ENCODE peak calls at places on chromosomes 4 and X, in five cellular contexts. W, T, E, I and Z are unnamed samples. For H3K27me3, the result is how much of the 10 kb centered on the place peaks cover.

GRCh38 chr4:95124906-95125504 is 367.2 kb downstream of the BMPR1B start:
- DNase-seq in W (no peak), T (peak), E (peak), I (no peak), Z (peak)

GRCh38 chr4:7788193-7788592 is 151.5 kb downstream of the AFAP1 start:
- DNase-seq in T (no peak), E (no peak), W (no peak), I (no peak), Z (no peak)

GRCh38 chrX:75746891-75747639 is 38.0 kb downstream of the MAGEE2 start:
- DNase-seq in W (peak), E (peak), T (peak), I (peak), Z (peak)

GRCh38 chr4:133146574-133147198 is 2.4 kb upstream of the PCDH10 start:
- DNase-seq in W (peak), E (peak), I (no peak), T (peak), Z (peak)

GRCh38 chr4:161799687-161800086 is 364.1 kb downstream of the FSTL5 start:
- DNase-seq in E (no peak), W (no peak), T (no peak), I (no peak), Z (no peak)

GRCh38 chr4:155614111-155614762 is 52.4 kb upstream of the GUCY1A1 start:
- DNase-seq in T (no peak), I (no peak), E (no peak), W (no peak), Z (no peak)

GRCh38 chr4:47442980-47443379 is 20.5 kb downstream of the COMMD8 start:
- DNase-seq in W (no peak), E (no peak), I (no peak), T (no peak), Z (no peak)

GRCh38 chrX:139724626-139725025 is 16.7 kb upstream of the MCF2 start:
- DNase-seq in I (no peak), E (no peak), T (no peak), W (no peak), Z (no peak)

GRCh38 chr4:138035781-138036258 is 206.3 kb downstream of the SLC7A11 start:
- DNase-seq in W (no peak), I (no peak), T (peak), E (no peak), Z (peak)

GRCh38 chr4:178240891-178241290 is 798.7 kb upstream of the AGA start:
- DNase-seq in E (no peak), T (no peak), W (no peak), I (no peak), Z (no peak)
- H3K27me3 ChIP-seq in E (under half), T (under half), W (under half), I (under half), Z (under half)

DNA sequence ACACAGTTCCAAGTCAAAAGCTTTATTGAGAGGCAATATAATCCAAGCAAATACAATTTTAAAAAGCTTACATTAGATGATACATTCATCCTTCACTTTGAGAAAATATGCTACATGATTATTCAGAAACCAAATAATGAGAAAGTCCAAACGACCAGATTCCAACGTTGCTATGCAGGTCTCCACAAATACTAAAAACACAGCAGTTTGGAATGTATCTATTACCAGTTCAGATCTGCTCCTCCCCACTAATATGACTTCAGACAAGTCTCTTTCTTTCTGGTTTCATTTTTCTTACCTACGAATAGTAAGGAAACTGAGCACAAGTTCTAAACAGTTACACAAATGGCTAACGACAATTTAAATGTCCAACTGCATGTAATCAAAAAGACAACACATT is 9.5 kb downstream of the NAF1 start:
- DNase-seq in T (no peak), W (no peak), E (no peak), I (no peak), Z (no peak)
- H3K4me3 ChIP-seq in T (no peak), W (no peak), E (no peak), I (no peak), Z (no peak)

GRCh38 chrX:11667286-11667685 is 1.6 kb upstream of the ARHGAP6 start:
- DNase-seq in T (no peak), W (no peak), I (no peak), E (no peak), Z (no peak)

GRCh38 chrX:11664211-11664888 is 1.4 kb downstream of the ARHGAP6 start:
- DNase-seq in E (peak), T (no peak), I (no peak), W (peak), Z (peak)

GRCh38 chrX:11663875-11664210 is 1.9 kb downstream of the ARHGAP6 start:
- DNase-seq in W (no peak), I (no peak), T (no peak), E (no peak), Z (peak)

GRCh38 chrX:11666180-11666579 is 460 bp upstream of the ARHGAP6 start:
- DNase-seq in W (peak), I (no peak), T (no peak), E (peak), Z (peak)

DNA sequence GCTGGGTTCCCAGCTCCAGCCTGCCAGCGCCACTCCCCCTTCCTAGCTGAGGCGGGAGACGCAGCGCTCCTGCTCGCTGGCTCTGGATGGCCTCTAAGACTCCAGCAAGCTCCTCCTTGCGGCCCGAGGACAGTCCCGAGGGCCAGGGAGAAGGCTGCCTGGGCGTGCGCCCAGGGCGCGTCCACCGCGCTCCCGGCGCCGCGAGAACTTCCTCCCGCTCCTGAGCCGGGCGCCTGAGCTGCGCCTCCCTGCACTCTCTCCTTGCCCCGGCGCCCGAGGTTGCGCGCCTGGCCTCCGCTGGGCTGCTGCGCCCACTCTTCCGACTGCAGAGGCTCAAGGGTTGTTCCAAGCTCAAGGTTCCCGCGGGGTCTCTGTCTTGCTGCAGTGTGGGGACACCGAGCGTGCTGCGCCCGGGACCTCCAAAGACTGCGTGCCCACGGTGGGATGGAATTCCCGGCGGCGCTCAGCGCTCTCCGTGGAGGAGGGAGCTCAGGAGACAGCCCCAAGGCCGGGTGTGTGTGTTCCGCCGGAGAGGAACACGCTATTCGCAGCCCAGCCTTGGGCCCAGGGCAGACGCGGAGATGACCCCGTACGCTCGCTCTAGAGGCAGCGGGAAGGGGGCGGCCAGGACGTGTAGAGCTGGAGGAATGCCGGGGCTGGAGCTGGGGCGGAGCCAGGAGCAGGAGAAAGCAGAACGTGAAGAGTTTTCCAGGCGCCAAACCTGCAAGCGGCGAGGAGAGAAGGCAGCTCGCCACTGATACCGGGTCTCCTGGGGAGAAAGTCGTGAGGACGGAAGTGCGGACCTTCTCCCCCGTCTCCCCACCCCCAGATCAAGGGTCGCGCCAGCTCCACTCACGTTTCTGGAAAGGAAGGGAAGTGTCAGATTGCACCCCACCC is at the start of gene ARHGAP6:
- DNase-seq in T (peak), I (no peak), E (peak), W (peak), Z (peak)
- H3K27me3 ChIP-seq in T (under half), I (under half), E (under half), W (under half), Z (half or more)

GRCh38 chr4:8856835-8857590 is 14.6 kb downstream of the HMX1 start:
- DNase-seq in W (no peak), I (no peak), E (no peak), T (no peak), Z (peak)
- H3K4me3 ChIP-seq in W (no peak), I (no peak), E (peak), T (peak), Z (no peak)

GRCh38 chr4:1796486-1797204 is 3.6 kb downstream of the FGFR3 start:
- DNase-seq in E (no peak), I (no peak), W (no peak), T (no peak), Z (no peak)
- H3K27me3 ChIP-seq in E (under half), I (under half), W (under half), T (under half), Z (under half)

GRCh38 chrX:72080800-72081199 is 50.9 kb downstream of the RTL5 start:
- DNase-seq in E (no peak), W (no peak), I (no peak), T (no peak), Z (no peak)

GRCh38 chrX:72080150-72080549 is 51.6 kb downstream of the RTL5 start:
- DNase-seq in E (no peak), W (no peak), I (no peak), T (no peak), Z (peak)

GRCh38 chrX:72083291-72083690 is 48.4 kb downstream of the RTL5 start:
- DNase-seq in T (no peak), I (no peak), E (no peak), W (no peak), Z (no peak)

GRCh38 chrX:72079607-72080006 is 52.1 kb downstream of the RTL5 start:
- DNase-seq in E (peak), T (no peak), I (no peak), W (no peak), Z (peak)

DNA sequence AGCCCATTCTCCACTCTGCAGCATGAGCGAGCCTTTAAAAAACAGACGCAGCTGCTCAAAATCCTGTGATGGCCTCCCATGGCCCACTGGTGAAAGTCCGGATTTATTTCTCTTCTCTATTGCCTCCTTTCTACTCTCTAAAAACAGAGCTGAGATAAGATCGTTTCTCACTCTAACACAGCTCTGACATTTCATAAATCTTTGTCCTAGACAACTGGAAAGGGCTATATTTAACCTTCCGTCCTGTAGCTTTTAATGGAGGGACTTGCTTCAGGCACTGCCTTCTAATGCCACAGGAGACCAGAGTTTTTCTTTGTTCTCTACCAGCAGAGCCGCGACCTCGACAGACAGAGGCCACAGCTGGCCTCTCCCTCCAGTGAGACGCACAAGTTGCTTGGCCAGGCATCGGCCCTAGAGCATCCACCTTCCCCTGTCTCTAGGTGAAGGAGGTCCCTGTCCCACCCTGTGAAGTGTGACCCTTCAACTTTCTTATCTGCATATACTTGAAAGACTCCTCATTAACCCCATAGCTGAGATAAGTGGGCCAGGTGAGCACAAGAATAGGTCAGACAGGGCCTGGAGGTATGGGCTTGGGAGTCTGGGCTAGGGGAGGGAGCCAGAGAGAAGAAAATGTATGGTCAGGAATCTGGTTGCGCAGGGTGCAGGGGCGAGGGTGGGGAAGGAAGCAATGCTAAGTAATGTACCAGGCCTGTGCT is 50.0 kb downstream of the RTL5 start:
- DNase-seq in W (no peak), T (no peak), I (no peak), E (no peak), Z (no peak)
- H3K4me3 ChIP-seq in W (no peak), T (no peak), I (no peak), E (peak), Z (no peak)

DNA sequence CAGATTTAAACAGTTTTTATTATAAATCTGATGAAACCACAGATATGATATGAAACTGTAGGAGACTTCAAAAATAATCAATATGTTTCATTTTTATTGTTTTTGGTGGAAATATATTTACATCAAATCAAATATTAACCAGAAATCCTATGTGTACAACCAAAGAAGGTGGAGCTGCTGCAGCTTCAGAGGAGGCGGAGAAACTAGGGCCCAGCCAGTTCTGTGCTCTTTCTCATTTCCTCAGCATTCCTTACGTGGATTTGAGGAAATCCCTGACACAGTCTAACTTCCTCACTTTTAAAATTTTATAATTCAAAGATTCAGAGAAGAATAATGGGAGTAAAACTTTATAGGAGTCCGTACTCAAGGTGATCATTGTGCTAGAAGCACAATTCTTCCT is 610.7 kb upstream of the CPXCR1 start:
- DNase-seq in W (no peak), E (no peak), I (no peak), T (no peak), Z (no peak)
- H3K27me3 ChIP-seq in W (under half), E (under half), I (under half), T (under half), Z (under half)

DNA sequence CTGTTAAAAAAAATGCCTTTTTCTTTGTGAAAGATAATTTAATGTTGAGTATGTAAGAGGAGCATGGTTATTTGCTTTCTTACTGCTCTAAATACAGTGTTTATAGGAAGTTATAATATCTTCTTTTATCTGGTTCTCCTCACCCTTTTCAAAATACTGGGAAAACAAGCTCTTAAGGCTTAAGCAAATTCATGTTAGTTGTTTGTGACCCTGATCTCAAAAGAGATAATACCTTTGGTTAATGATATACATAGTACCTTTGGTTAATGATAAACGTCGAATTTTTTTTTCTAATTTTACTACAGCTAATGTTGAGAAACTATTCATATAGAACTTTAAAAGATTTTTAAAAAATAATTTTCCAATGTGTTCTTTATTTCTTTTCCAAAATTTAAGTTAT is 180.1 kb downstream of the RAPGEF2 start:
- DNase-seq in W (no peak), T (no peak), E (no peak), I (no peak), Z (no peak)
- H3K4me3 ChIP-seq in W (no peak), T (no peak), E (no peak), I (no peak), Z (peak)